ENCODE peak calls at places on chromosomes 1 and 21, in nine cellular contexts. N is WTC11, Z is omental fat pad, A is heart left ventricle, V is ovary, J is endothelial cell, K is breast epithelium, M is mammary epithelial cell, W is fibroblast of the aortic adventitia. F is an unnamed sample.

GRCh38 chr21:36550761-36551160 is 70.8 kb upstream of the CLDN14 start:
- DNase-seq in N (no peak), A (no peak), Z (no peak), J (no peak), V (no peak), K (peak; percentile 19), W (peak; percentile 37), M (no peak), F (no peak)

GRCh38 chr1:30982937-30983336 is 74.4 kb upstream of the SDC3 start:
- DNase-seq in J (no peak), Z (no peak), K (no peak), V (no peak), M (no peak), A (no peak), W (peak; percentile 38), N (no peak), F (no peak)

GRCh38 chr1:205504311-205505075 is at the start of gene CDK18:
- DNase-seq in J (peak; percentile 42), K (peak; percentile 80), Z (peak; percentile 57), N (peak; percentile 85), A (peak; percentile 87), M (peak; percentile 85), W (no peak), V (peak; percentile 80), F (no peak)

GRCh38 chr1:929712-930632 is 6.2 kb downstream of the SAMD11 start:
- DNase-seq in A (no peak), W (no peak), K (no peak), Z (no peak), J (no peak), N (no peak), V (no peak), M (no peak), F (no peak)

GRCh38 chr1:168223681-168224515 is 1.9 kb upstream of the SFT2D2 start:
- DNase-seq in Z (no peak), M (no peak), V (no peak), N (no peak), J (no peak), K (no peak), W (peak; percentile 44), A (no peak), F (no peak)

GRCh38 chr1:115114308-115114707 is 25.0 kb upstream of the TSPAN2 start:
- DNase-seq in V (no peak), J (no peak), Z (no peak), K (no peak), N (no peak), M (peak; percentile 19), W (peak; percentile 19), A (no peak), F (no peak)

GRCh38 chr1:192573499-192573898 is 2.1 kb upstream of the RGS1 start:
- DNase-seq in A (no peak), M (no peak), N (no peak), Z (no peak), V (no peak), W (peak; percentile 62), K (no peak), J (no peak), F (no peak)

GRCh38 chr1:81414417-81415087 is 386.2 kb upstream of the ADGRL2 start:
- DNase-seq in V (peak; percentile 78), W (peak; percentile 48), A (peak; percentile 80), M (no peak), Z (peak; percentile 34), N (peak; percentile 86), J (peak; percentile 85), K (no peak), F (no peak)

GRCh38 chr1:189131576-189131975 is 1346.1 kb downstream of the BRINP3 start:
- DNase-seq in M (no peak), V (no peak), K (no peak), Z (no peak), J (no peak), A (no peak), W (no peak), N (no peak), F (no peak)

GRCh38 chr1:214637722-214638473 is 34.9 kb downstream of the CENPF start:
- DNase-seq in Z (no peak), J (peak; percentile 25), V (no peak), W (peak; percentile 77), M (peak; percentile 46), K (no peak), A (no peak), N (no peak), F (no peak)

GRCh38 chr1:99464738-99465137 is 181.2 kb upstream of the PALMD start:
- DNase-seq in W (no peak), K (no peak), J (no peak), N (no peak), V (no peak), M (no peak), A (no peak), Z (no peak), F (no peak)

GRCh38 chr1:99467645-99468044 is 178.3 kb upstream of the PALMD start:
- DNase-seq in M (no peak), V (no peak), N (no peak), K (no peak), J (no peak), A (no peak), Z (no peak), W (no peak), F (no peak)

GRCh38 chr1:99461499-99461898 is 184.4 kb upstream of the PALMD start:
- DNase-seq in Z (no peak), V (no peak), N (no peak), J (no peak), W (no peak), K (no peak), A (no peak), M (no peak), F (no peak)

GRCh38 chr1:99469641-99470040 is 176.3 kb upstream of the PALMD start:
- DNase-seq in N (no peak), W (peak; percentile 37), K (no peak), A (no peak), J (no peak), M (no peak), Z (no peak), V (no peak), F (no peak)

GRCh38 chr1:99465176-99465900 is 180.6 kb upstream of the PALMD start:
- DNase-seq in A (no peak), J (no peak), N (no peak), V (no peak), M (peak; percentile 70), W (peak; percentile 73), K (no peak), Z (no peak), F (no peak)
- TF ChIP-seq CTCF in A (no peak), J (no peak), N (no peak), V (no peak), M (no peak), W (no peak), K (no peak), Z (no peak), F (no peak)

GRCh38 chr1:240092301-240093119 is 827 bp downstream of the FMN2 start:
- DNase-seq in J (peak; percentile 49), V (peak; percentile 41), Z (no peak), A (no peak), K (no peak), N (peak; percentile 31), M (peak; percentile 4), W (peak; percentile 68), F (no peak)
- TF ChIP-seq CTCF in J (no peak), V (no peak), Z (no peak), A (no peak), K (no peak), N (no peak), M (no peak), W (peak; percentile 32), F (no peak)

GRCh38 chr1:167052389-167052788 is 37.8 kb downstream of the GPA33 start:
- DNase-seq in W (no peak), K (no peak), N (peak; percentile 67), J (peak; percentile 45), Z (no peak), V (no peak), M (no peak), A (no peak), F (no peak)
- TF ChIP-seq CTCF in W (peak; percentile 47), K (no peak), N (peak; percentile 64), J (peak; percentile 74), Z (no peak), V (no peak), M (peak; percentile 49), A (no peak), F (no peak)

GRCh38 chr1:40184193-40184592 is 23.0 kb downstream of the RLF start:
- DNase-seq in M (no peak), V (no peak), K (no peak), J (no peak), W (no peak), Z (no peak), A (no peak), N (no peak), F (no peak)

GRCh38 chr1:40187399-40187798 is 26.2 kb downstream of the RLF start:
- DNase-seq in V (no peak), N (no peak), W (no peak), M (no peak), J (no peak), Z (no peak), A (no peak), K (no peak), F (no peak)

GRCh38 chr1:40185951-40186864 is 25.0 kb downstream of the RLF start:
- DNase-seq in V (no peak), A (no peak), M (peak; percentile 71), Z (no peak), K (no peak), W (no peak), J (no peak), N (no peak), F (no peak)

GRCh38 chr1:40179496-40180089 is 18.4 kb downstream of the RLF start:
- DNase-seq in N (no peak), W (no peak), J (no peak), Z (no peak), K (no peak), M (no peak), A (no peak), V (no peak), F (no peak)

GRCh38 chr1:40182956-40183710 is 21.9 kb downstream of the RLF start:
- DNase-seq in V (no peak), M (no peak), A (no peak), W (peak; percentile 44), Z (no peak), K (no peak), J (peak; percentile 37), N (no peak), F (no peak)
- TF ChIP-seq CTCF in V (no peak), M (peak; percentile 24), A (peak; percentile 9), W (peak; percentile 45), Z (no peak), K (no peak), J (peak; percentile 41), N (peak; percentile 12), F (no peak)

DNA sequence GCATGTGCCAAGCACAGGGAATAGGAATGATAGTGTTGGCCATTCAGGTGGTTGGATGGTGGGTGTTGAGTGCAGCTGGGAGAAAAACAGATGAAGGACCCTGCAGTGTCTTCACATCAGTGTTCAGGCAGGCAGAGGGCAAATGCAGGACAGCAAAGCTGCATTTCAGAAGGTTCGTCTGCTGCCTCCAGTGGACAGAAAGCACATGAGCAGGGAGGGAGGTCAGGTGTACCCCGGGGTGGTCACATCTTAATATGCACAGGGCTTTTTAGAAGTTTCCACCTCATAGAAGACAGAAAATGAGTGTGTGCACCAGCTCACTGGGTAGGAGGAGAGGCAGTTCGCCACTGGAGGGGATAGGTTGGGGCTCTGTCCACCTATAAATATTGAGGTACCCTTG is 184.9 kb downstream of the SLC35F3 start:
- DNase-seq in A (no peak), J (peak; percentile 23), N (peak; percentile 46), M (no peak), W (no peak), V (no peak), K (no peak), Z (no peak), F (no peak)
- TF ChIP-seq CTCF in A (no peak), J (peak; percentile 13), N (peak; percentile 30), M (peak; percentile 31), W (no peak), V (no peak), K (no peak), Z (no peak), F (no peak)

F was measured in esophagus squamous epithelium.